ENCODE peak calls at places on chromosomes 4 and X, in six cellular contexts. L is AG08395, C is foreskin fibroblast, O is NCI-H2227 treated with DMSO at 0.1 percent for 48 hours, I is NCI-H1092, Z is AG09319. N is an unnamed sample.

GRCh38 chr4:68271851-68272756 is 26.6 kb upstream of the TMPRSS11B start:
- DNase-seq in L (peak), C (peak), O (peak), I (no peak), Z (peak), N (peak)

GRCh38 chr4:7710126-7710525 is 229.5 kb downstream of the AFAP1 start:
- DNase-seq in L (no peak), C (no peak), O (no peak), I (no peak), Z (no peak), N (no peak)

GRCh38 chrX:45743081-45743533 is 542.4 kb upstream of the DIPK2B start:
- DNase-seq in L (peak), C (peak), O (no peak), I (no peak), Z (no peak), N (peak)

GRCh38 chr4:186191266-186192067 is at the start of gene CYP4V2:
- DNase-seq in L (peak), C (peak), O (peak), I (peak), Z (peak), N (peak)

GRCh38 chr4:182201871-182202270 is 41.3 kb upstream of the TENM3 start:
- DNase-seq in L (no peak), C (no peak), O (no peak), I (no peak), Z (no peak), N (no peak)

GRCh38 chrX:34299451-34299967 is 167.4 kb upstream of the FAM47A start:
- DNase-seq in L (no peak), C (no peak), O (no peak), I (no peak), Z (no peak), N (no peak)

GRCh38 chrX:37380920-37381319 is 31.8 kb downstream of the PRRG1 start:
- DNase-seq in L (peak), C (peak), O (no peak), I (no peak), Z (peak), N (peak)

GRCh38 chrX:12955882-12956703 is 18.8 kb upstream of the TMSB4X start:
- DNase-seq in L (peak), C (peak), O (no peak), I (no peak), Z (no peak), N (peak)

GRCh38 chr4:3781193-3781886 is 15.2 kb downstream of the ADRA2C start:
- DNase-seq in L (no peak), C (no peak), O (no peak), I (no peak), Z (no peak), N (no peak)

GRCh38 chr4:61911313-61911756 is 711.2 kb downstream of the ADGRL3 start:
- DNase-seq in L (no peak), C (no peak), O (no peak), I (no peak), Z (no peak), N (no peak)

GRCh38 chr4:107740950-107741701 is 21.1 kb upstream of the PAPSS1 start:
- DNase-seq in L (peak), C (peak), O (no peak), I (no peak), Z (no peak), N (no peak)

GRCh38 chr4:183721207-183722081 is 62.4 kb downstream of the TRAPPC11 start:
- DNase-seq in L (peak), C (peak), O (no peak), I (no peak), Z (no peak), N (no peak)

GRCh38 chrX:84187501-84188319 is at the start of gene RPS6KA6:
- DNase-seq in L (peak), C (peak), O (peak), I (peak), Z (no peak), N (peak)

GRCh38 chrX:47217121-47217851 is 1.2 kb upstream of the CDK16 start:
- DNase-seq in L (peak), C (peak), O (peak), I (no peak), Z (no peak), N (peak)

GRCh38 chr4:10048931-10049655 is 27.8 kb upstream of the SLC2A9 start:
- DNase-seq in L (no peak), C (no peak), O (no peak), I (no peak), Z (no peak), N (no peak)

GRCh38 chr4:114364857-114365256 is 233.8 kb upstream of the UGT8 start:
- DNase-seq in L (peak), C (peak), O (no peak), I (no peak), Z (no peak), N (peak)

GRCh38 chrX:103148075-103148474 is 55.1 kb upstream of the NXF3 start:
- DNase-seq in L (no peak), C (no peak), O (no peak), I (no peak), Z (no peak), N (no peak)

GRCh38 chrX:105837227-105837626 is 14.9 kb downstream of the NRK start:
- DNase-seq in L (no peak), C (peak), O (no peak), I (no peak), Z (no peak), N (peak)

GRCh38 chr4:39302901-39303300 is 63.3 kb downstream of the RFC1 start:
- DNase-seq in L (no peak), C (no peak), O (no peak), I (no peak), Z (no peak), N (no peak)

GRCh38 chr4:184955116-184955515 is 63.2 kb upstream of the HELT start:
- DNase-seq in L (no peak), C (no peak), O (no peak), I (no peak), Z (no peak), N (no peak)

GRCh38 chr4:40322853-40323252 is 12.3 kb upstream of the CHRNA9 start:
- DNase-seq in L (no peak), C (no peak), O (no peak), I (no peak), Z (no peak), N (no peak)

GRCh38 chr4:90002406-90003040 is 107.9 kb downstream of the MMRN1 start:
- DNase-seq in L (no peak), C (no peak), O (no peak), I (peak), Z (no peak), N (no peak)

GRCh38 chrX:129980043-129980442 is 2.4 kb upstream of the BCORL1 start:
- DNase-seq in L (no peak), C (peak), O (no peak), I (no peak), Z (no peak), N (peak)

GRCh38 chrX:39551748-39552147 is 546.0 kb downstream of the BCOR start:
- DNase-seq in L (no peak), C (no peak), O (no peak), I (no peak), Z (no peak), N (no peak)

GRCh38 chr4:158781963-158782362 is 13.1 kb downstream of the FNIP2 start:
- DNase-seq in L (no peak), C (no peak), O (no peak), I (no peak), Z (no peak), N (no peak)

GRCh38 chrX:145393702-145394235 is 146.5 kb downstream of the SPANXN1 start:
- DNase-seq in L (no peak), C (no peak), O (no peak), I (no peak), Z (no peak), N (peak)

GRCh38 chr4:39756159-39756558 is 58.2 kb downstream of the UBE2K start:
- DNase-seq in L (no peak), C (no peak), O (no peak), I (no peak), Z (no peak), N (no peak)

GRCh38 chr4:3302164-3302785 is 9.5 kb downstream of the RGS12 start:
- DNase-seq in L (no peak), C (no peak), O (no peak), I (no peak), Z (no peak), N (no peak)

GRCh38 chrX:40061871-40062524 is 35.8 kb downstream of the BCOR start:
- DNase-seq in L (no peak), C (no peak), O (no peak), I (no peak), Z (no peak), N (no peak)

GRCh38 chr4:159097785-159098184 is 5.1 kb upstream of the RAPGEF2 start:
- DNase-seq in L (no peak), C (no peak), O (peak), I (no peak), Z (no peak), N (no peak)

GRCh38 chr4:8099981-8100464 is 58.6 kb downstream of the ABLIM2 start:
- DNase-seq in L (no peak), C (no peak), O (no peak), I (no peak), Z (no peak), N (no peak)

GRCh38 chr4:41155194-41155830 is 59.0 kb downstream of the APBB2 start:
- DNase-seq in L (peak), C (peak), O (no peak), I (no peak), Z (no peak), N (peak)

GRCh38 chr4:164508836-164509235 is 245.1 kb upstream of the SMIM31 start:
- DNase-seq in L (no peak), C (no peak), O (no peak), I (no peak), Z (no peak), N (no peak)

N was measured in Daoy.